ENCODE peak calls at places on chromosomes 5 and 9, in six cellular contexts. Y is H54; I is activated CD8-positive, alpha-beta memory T cell treated with anti-CD3 and anti-CD28 coated beads for 1 hour; H is neural crest cell; T is posterior vena cava; Z is pulmonary artery endothelial cell. E is an unnamed sample.

GRCh38 chr5:551406-551805 is 27.2 kb upstream of the SLC9A3 start:
- DNase-seq in Y (no peak), I (no peak), H (no peak), T (peak), Z (no peak), E (no peak)

GRCh38 chr5:177362871-177363507 is 5.3 kb downstream of the RGS14 start:
- DNase-seq in Y (no peak), I (peak), H (peak), T (no peak), Z (no peak), E (peak)

GRCh38 chr9:84670106-84670800 is 724 bp downstream of the NTRK2 start:
- DNase-seq in Y (no peak), I (no peak), H (peak), T (peak), Z (no peak), E (peak)

GRCh38 chr5:107604146-107604910 is 66.4 kb downstream of the EFNA5 start:
- DNase-seq in Y (no peak), I (no peak), H (no peak), T (no peak), Z (no peak), E (no peak)

GRCh38 chr9:79858509-79858908 is 286.7 kb downstream of the TLE4 start:
- DNase-seq in Y (peak), I (no peak), H (no peak), T (no peak), Z (no peak), E (no peak)

GRCh38 chr9:128438343-128439109 is 17.3 kb upstream of the ODF2 start:
- DNase-seq in Y (peak), I (peak), H (peak), T (peak), Z (peak), E (peak)

GRCh38 chr5:176888016-176888864 is 10.9 kb downstream of the HK3 start:
- DNase-seq in Y (no peak), I (no peak), H (no peak), T (peak), Z (no peak), E (no peak)

GRCh38 chr5:112779531-112779930 is 41.8 kb downstream of the APC start:
- DNase-seq in Y (no peak), I (no peak), H (no peak), T (no peak), Z (no peak), E (no peak)

GRCh38 chr9:90680534-90680933 is 37.9 kb upstream of the DIRAS2 start:
- DNase-seq in Y (no peak), I (no peak), H (no peak), T (no peak), Z (no peak), E (no peak)

GRCh38 chr5:18281947-18282557 is 647.8 kb downstream of the TAF11L14 start:
- DNase-seq in Y (peak), I (no peak), H (no peak), T (no peak), Z (no peak), E (no peak)

GRCh38 chr9:120787906-120788305 is 5.3 kb downstream of the FBXW2 start:
- DNase-seq in Y (no peak), I (no peak), H (no peak), T (no peak), Z (no peak), E (no peak)